ENCODE peak calls at places on chromosomes 4 and X, in nine cellular contexts. R is fibroblast of pulmonary artery, M is lung, V is mesendoderm, X is foreskin fibroblast, C is pancreas, D is fibroblast of mammary gland, N is SJSA1, G is H7. H is an unnamed sample.

GRCh38 chr4:22019676-22020075 is 71.1 kb upstream of the KCNIP4 start:
- DNase-seq in R (peak; percentile 48), D (peak; percentile 34), N (no peak), G (no peak), X (no peak), V (no peak), M (no peak), C (no peak), H (no peak)

GRCh38 chrX:134512566-134512965 is 52.6 kb downstream of the HPRT1 start:
- DNase-seq in V (peak; percentile 84), G (no peak), C (no peak), M (no peak), N (peak; percentile 48), D (peak; percentile 80), R (peak; percentile 75), X (peak; percentile 77), H (no peak)

GRCh38 chr4:710916-711315 is 5.3 kb downstream of the PCGF3 start:
- DNase-seq in C (no peak), V (no peak), R (no peak), M (no peak), D (no peak), X (no peak), N (no peak), G (no peak), H (peak; percentile 77)

GRCh38 chr4:107736924-107737448 is 17.0 kb upstream of the PAPSS1 start:
- DNase-seq in X (peak; percentile 79), R (peak; percentile 75), N (peak; percentile 28), D (peak; percentile 68), M (no peak), C (no peak), G (peak; percentile 49), V (peak; percentile 89), H (no peak)

GRCh38 chrX:68084765-68085164 is 348.5 kb downstream of the OPHN1 start:
- DNase-seq in M (no peak), D (peak; percentile 83), G (no peak), N (no peak), C (no peak), X (peak; percentile 81), R (peak; percentile 63), V (no peak), H (no peak)

GRCh38 chrX:20029728-20030127 is 38.9 kb upstream of the BCLAF3 start:
- DNase-seq in R (no peak), D (no peak), M (no peak), C (peak; percentile 24), G (no peak), X (no peak), N (no peak), V (no peak), H (no peak)

GRCh38 chrX:19532709-19533108 is 17.4 kb upstream of the MAP3K15 start:
- DNase-seq in C (no peak), V (no peak), R (no peak), X (no peak), N (no peak), M (no peak), D (no peak), G (no peak), H (no peak)

GRCh38 chr4:25936696-25937095 is 22.7 kb downstream of the SMIM20 start:
- DNase-seq in R (no peak), N (no peak), G (no peak), M (no peak), V (no peak), X (no peak), C (no peak), D (no peak), H (no peak)

GRCh38 chr4:8201341-8201781 is 2.3 kb downstream of the SH3TC1 start:
- DNase-seq in M (no peak), D (no peak), N (no peak), R (no peak), C (no peak), V (no peak), G (peak; percentile 70), X (no peak), H (no peak)

DNA sequence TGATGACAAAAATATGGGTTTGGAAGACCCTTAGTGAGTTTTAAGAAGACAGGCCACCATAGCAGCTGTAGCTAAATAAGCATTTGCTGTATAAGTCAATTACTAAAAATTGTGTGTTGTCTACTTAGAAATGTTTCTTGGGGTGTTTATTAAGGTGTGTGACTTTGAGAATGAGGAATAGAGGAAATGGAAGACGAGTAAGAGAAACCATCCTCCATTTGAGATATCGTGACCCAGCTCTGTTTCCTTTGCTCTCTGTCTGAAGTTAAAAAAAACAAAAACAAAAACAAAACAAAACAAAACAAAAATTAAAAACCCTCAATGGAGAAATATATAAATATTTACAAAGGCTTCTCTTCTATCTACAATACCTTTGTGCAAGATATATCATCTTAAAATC is 41.7 kb upstream of the FAM9C start:
- DNase-seq in G (no peak), R (no peak), D (no peak), V (no peak), N (no peak), C (no peak), M (no peak), X (no peak), H (no peak)
- H3K4me3 ChIP-seq in G (no peak overlapping the region), R (no peak overlapping the region), D (no peak overlapping the region), V (no peak overlapping the region), N (no peak overlapping the region), C (no peak overlapping the region), M (no peak overlapping the region), X (no peak overlapping the region), H (no peak overlapping the region)

DNA sequence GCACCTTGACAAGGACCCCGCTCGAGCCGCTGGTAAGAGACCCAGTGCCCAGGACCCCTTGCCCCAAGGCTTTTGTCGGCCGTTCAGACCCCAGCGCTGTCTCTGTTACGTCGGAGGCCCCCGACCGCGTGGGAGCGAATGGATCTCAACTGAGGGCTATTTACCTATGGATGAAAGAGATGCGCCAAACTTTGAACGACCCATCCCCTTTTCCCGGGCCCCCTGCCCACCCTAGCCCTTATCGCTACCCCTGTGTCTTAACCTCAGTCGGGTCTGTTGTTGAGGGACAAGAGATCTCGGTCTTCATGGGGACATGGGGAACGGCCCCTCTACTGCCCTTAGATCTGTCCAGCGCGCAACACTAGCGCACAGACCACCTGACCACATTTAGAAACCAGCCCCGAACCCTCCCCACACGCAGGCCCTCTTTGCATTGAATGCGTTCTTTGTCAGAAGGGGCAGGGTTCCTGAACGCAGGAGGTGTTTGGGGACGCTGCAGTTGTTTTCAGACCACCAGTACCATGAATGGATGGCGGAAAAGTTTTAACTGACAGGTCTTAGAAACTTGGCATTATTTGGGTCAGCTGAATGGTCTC is 617 bp downstream of the ARL9 start:
- DNase-seq in C (no peak), D (peak; percentile 2), N (peak; percentile 27), X (peak; percentile 34), R (no peak), G (peak; percentile 35), V (peak; percentile 34), M (no peak), H (no peak)
- H3K4me3 ChIP-seq in C (peak overlapping the region; percentile 26), D (peak overlapping the region; percentile 62), N (peak overlapping the region; percentile 41), X (peak overlapping the region; percentile 63), R (peak overlapping the region; percentile 67), G (peak overlapping the region; percentile 56), V (no peak overlapping the region), M (no peak overlapping the region), H (peak overlapping the region; percentile 65)

GRCh38 chr4:110484029-110484428 is 8.1 kb downstream of the ENPEP start:
- DNase-seq in G (no peak), R (no peak), N (no peak), M (no peak), D (no peak), V (no peak), X (peak; percentile 4), C (no peak), H (no peak)

GRCh38 chr4:110480741-110481271 is 4.9 kb downstream of the ENPEP start:
- DNase-seq in V (peak; percentile 74), M (no peak), D (peak; percentile 52), G (no peak), R (peak; percentile 10), N (no peak), C (no peak), X (peak; percentile 21), H (no peak)

GRCh38 chr4:110483516-110483915 is 7.6 kb downstream of the ENPEP start:
- DNase-seq in M (no peak), C (no peak), R (no peak), V (no peak), X (peak; percentile 48), D (peak; percentile 77), G (no peak), N (no peak), H (no peak)

GRCh38 chr4:110477836-110478235 is 1.9 kb downstream of the ENPEP start:
- DNase-seq in C (no peak), X (no peak), V (no peak), N (no peak), R (no peak), D (no peak), M (no peak), G (no peak), H (no peak)

DNA sequence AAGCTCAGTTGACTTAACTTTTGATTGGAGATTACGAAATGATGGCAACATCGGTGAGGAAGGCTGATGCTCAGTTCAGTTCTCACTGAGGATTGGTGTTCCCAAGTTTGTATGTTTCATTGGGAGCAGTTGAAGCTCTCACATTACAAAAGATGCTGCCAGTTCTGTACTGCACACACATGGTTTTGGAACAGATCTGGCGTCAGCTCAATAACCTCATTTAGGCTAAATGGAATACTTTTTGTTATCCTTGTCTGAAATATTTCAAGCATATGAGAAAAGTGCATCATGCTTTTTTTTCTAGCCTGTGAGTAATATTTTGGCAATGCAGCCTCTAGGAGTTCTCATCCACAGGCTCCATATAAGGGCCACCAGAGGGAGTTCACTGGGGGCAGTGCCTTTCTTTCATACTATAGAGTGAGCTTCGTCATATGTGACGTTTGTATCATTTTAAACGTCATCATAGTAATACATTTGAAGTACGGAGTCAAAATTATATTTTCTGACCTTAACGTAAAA is 4.1 kb downstream of the ENPEP start:
- DNase-seq in C (no peak), X (peak; percentile 95), N (peak; percentile 83), R (peak; percentile 93), D (peak; percentile 99), V (peak; percentile 72), G (no peak), M (no peak), H (no peak)
- H3K4me3 ChIP-seq in C (no peak overlapping the region), X (no peak overlapping the region), N (no peak overlapping the region), R (no peak overlapping the region), D (no peak overlapping the region), V (no peak overlapping the region), G (no peak overlapping the region), M (no peak overlapping the region), H (no peak overlapping the region)

DNA sequence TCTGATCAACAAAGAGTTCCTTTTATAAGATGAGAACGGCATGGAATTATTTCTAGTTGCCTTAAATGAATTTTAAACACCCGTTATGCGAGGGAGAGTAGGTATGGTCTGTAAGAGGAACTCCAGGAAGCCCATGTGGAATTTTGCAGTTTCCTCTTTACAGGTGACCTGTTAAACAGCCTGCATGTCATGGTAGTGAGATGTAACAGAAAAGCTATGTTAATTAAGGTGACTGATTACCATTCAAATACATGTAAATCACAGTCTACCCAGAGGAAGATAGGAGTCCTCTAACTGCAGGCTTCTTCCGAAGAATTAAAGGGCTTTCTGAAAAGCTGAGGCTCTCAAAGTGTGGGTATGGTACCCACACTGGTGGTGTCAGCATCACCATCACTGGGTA is 163.6 kb downstream of the CBR4 start:
- DNase-seq in R (no peak), G (peak; percentile 43), C (no peak), V (peak; percentile 75), D (no peak), N (no peak), M (no peak), X (no peak), H (no peak)
- H3K4me3 ChIP-seq in R (no peak overlapping the region), G (no peak overlapping the region), C (no peak overlapping the region), V (no peak overlapping the region), D (no peak overlapping the region), N (no peak overlapping the region), M (no peak overlapping the region), X (no peak overlapping the region), H (no peak overlapping the region)

H was measured in suprapubic skin.